ENCODE peak calls at places on chromosomes 6 and 20, in ten cellular contexts. B is nephron progenitor cell, R is tibial nerve, Q is endothelial cell, I is RWPE1, T is stomach, J is GM23338, O is cardiac fibroblast, H is HFFc6, L is GM12865. X is an unnamed sample.

GRCh38 chr6:71879016-71879415 is 7.3 kb upstream of the RIMS1 start:
- DNase-seq in B (no peak), R (no peak), Q (no peak), I (no peak), T (no peak), J (no peak), O (peak; percentile 4), H (peak; percentile 72), L (no peak), X (no peak)

GRCh38 chr6:170470673-170471072 is 82.4 kb downstream of the PSMB1 start:
- DNase-seq in B (no peak), R (no peak), Q (no peak), I (no peak), T (no peak), J (no peak), O (no peak), H (no peak), L (no peak), X (no peak)

GRCh38 chr6:117919775-117920492 is 12.9 kb downstream of the SLC35F1 start:
- DNase-seq in B (peak; percentile 73), R (no peak), Q (peak; percentile 26), I (no peak), T (peak; percentile 29), J (peak; percentile 87), O (no peak), H (no peak), L (no peak), X (peak; percentile 39)

GRCh38 chr6:28154357-28154756 is 12.7 kb downstream of the ZKSCAN8 start:
- DNase-seq in B (no peak), R (no peak), Q (no peak), I (no peak), T (no peak), J (no peak), O (no peak), H (no peak), L (no peak), X (no peak)

GRCh38 chr6:160337991-160338390 is 10.2 kb upstream of the SLC22A3 start:
- DNase-seq in B (no peak), R (no peak), Q (no peak), I (no peak), T (no peak), J (no peak), O (peak; percentile 39), H (no peak), L (no peak), X (no peak)

GRCh38 chr20:31605902-31606677 is 1.0 kb downstream of the ID1 start:
- DNase-seq in B (peak; percentile 45), R (no peak), Q (no peak), I (peak; percentile 56), T (peak; percentile 35), J (peak; percentile 65), O (peak; percentile 32), H (no peak), L (no peak), X (no peak)

GRCh38 chr20:39553120-39553519 is 591.0 kb downstream of the DHX35 start:
- DNase-seq in B (no peak), R (no peak), Q (no peak), I (no peak), T (no peak), J (no peak), O (no peak), H (no peak), L (no peak), X (no peak)

GRCh38 chr6:25692472-25692871 is 40.5 kb downstream of the SCGN start:
- DNase-seq in B (no peak), R (no peak), Q (no peak), I (no peak), T (no peak), J (no peak), O (no peak), H (no peak), L (no peak), X (no peak)

GRCh38 chr6:45084257-45084656 is 243.9 kb upstream of the RUNX2 start:
- DNase-seq in B (no peak), R (no peak), Q (no peak), I (no peak), T (no peak), J (no peak), O (peak; percentile 28), H (peak; percentile 68), L (no peak), X (no peak)

GRCh38 chr6:64034840-64035656 is 399.4 kb downstream of the PHF3 start:
- DNase-seq in B (no peak), R (no peak), Q (no peak), I (peak; percentile 76), T (no peak), J (no peak), O (no peak), H (no peak), L (no peak), X (no peak)

GRCh38 chr6:139588734-139589418 is 214.4 kb upstream of the CITED2 start:
- DNase-seq in B (no peak), R (no peak), Q (no peak), I (no peak), T (no peak), J (no peak), O (peak; percentile 66), H (peak; percentile 75), L (no peak), X (no peak)

GRCh38 chr20:9958693-9959092 is 76.1 kb upstream of the ANKEF1 start:
- DNase-seq in B (no peak), R (no peak), Q (no peak), I (no peak), T (no peak), J (no peak), O (no peak), H (no peak), L (no peak), X (no peak)

GRCh38 chr6:167077241-167077932 is 45.5 kb upstream of the CCR6 start:
- DNase-seq in B (no peak), R (no peak), Q (no peak), I (no peak), T (no peak), J (no peak), O (no peak), H (no peak), L (no peak), X (no peak)

GRCh38 chr20:5914859-5915258 is 35.5 kb downstream of the TRMT6 start:
- DNase-seq in B (no peak), R (no peak), Q (no peak), I (no peak), T (no peak), J (peak; percentile 23), O (no peak), H (no peak), L (no peak), X (no peak)

DNA sequence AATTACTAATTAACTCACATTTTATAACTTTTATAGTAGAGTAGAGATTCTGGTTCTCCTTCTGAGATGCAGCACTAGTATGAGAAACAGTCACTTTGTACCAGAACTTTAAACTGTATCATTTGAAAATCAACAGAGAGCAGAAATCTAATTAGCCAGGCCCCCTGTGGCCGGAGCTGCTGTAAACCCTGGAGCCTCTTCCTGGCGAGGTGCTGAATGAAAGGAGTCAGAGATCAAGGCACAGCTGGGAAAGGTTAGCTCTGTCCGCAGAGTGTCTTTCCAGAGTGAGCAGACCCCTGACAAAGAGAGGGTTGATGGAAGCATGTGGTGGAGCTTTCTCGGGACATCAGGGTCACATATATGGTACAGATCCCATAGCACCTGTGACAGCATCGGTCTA is 703.8 kb downstream of the RFPL4B start:
- DNase-seq in B (peak; percentile 24), R (no peak), Q (peak; percentile 12), I (no peak), T (no peak), J (peak; percentile 60), O (no peak), H (no peak), L (no peak), X (no peak)
- TF ChIP-seq CTCF in B (no peak), R (no peak), Q (no peak), I (no peak), T (no peak), J (no peak), O (no peak), H (no peak), L (no peak), X (no peak)

GRCh38 chr20:25252686-25253421 is 5.0 kb downstream of the PYGB start:
- DNase-seq in B (no peak), R (no peak), Q (no peak), I (no peak), T (no peak), J (no peak), O (no peak), H (no peak), L (no peak), X (no peak)
- TF ChIP-seq CTCF in B (no peak), R (no peak), Q (no peak), I (no peak), T (no peak), J (no peak), O (no peak), H (no peak), L (no peak), X (no peak)

GRCh38 chr6:142543576-142543975 is 241.8 kb downstream of the ADGRG6 start:
- DNase-seq in B (no peak), R (no peak), Q (no peak), I (no peak), T (no peak), J (no peak), O (no peak), H (no peak), L (no peak), X (no peak)

GRCh38 chr6:142542704-142543233 is 241.0 kb downstream of the ADGRG6 start:
- DNase-seq in B (no peak), R (peak; percentile 40), Q (no peak), I (peak; percentile 34), T (peak; percentile 43), J (peak; percentile 8), O (peak; percentile 93), H (peak; percentile 81), L (no peak), X (no peak)

GRCh38 chr6:142534484-142534883 is 232.7 kb downstream of the ADGRG6 start:
- DNase-seq in B (no peak), R (no peak), Q (no peak), I (no peak), T (no peak), J (no peak), O (no peak), H (no peak), L (no peak), X (no peak)

GRCh38 chr6:142537612-142538478 is 236.0 kb downstream of the ADGRG6 start:
- DNase-seq in B (no peak), R (no peak), Q (no peak), I (no peak), T (no peak), J (peak; percentile 76), O (peak; percentile 65), H (peak; percentile 12), L (peak; percentile 35), X (peak; percentile 73)
- TF ChIP-seq CTCF in B (peak; percentile 16), R (no peak), Q (peak; percentile 27), I (no peak), T (no peak), J (peak; percentile 94), O (peak; percentile 68), H (peak; percentile 91), L (peak; percentile 36), X (peak; percentile 74)

GRCh38 chr6:84242265-84242664 is 14.8 kb upstream of the CEP162 start:
- DNase-seq in B (no peak), R (no peak), Q (no peak), I (no peak), T (no peak), J (no peak), O (no peak), H (no peak), L (no peak), X (no peak)

DNA sequence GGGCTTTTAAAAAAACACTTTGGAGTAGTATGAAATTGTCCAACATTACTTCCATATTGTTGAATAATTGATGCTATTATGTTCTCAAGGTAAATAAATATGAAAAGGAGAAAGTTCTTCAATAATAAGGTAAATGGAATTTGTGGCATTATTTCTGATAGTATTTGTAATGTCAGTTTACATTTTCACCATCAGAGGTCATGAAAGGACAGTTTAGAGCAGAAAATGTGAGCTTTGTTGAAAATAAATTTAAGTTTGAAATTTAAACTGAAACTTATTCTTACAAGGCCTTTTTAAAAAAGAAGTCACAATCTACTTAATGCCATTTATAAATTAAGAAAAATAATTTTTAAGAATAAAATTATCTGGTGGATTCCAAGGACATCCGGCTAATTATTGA is 15.8 kb upstream of the CEP162 start:
- DNase-seq in B (no peak), R (no peak), Q (no peak), I (no peak), T (no peak), J (no peak), O (no peak), H (no peak), L (no peak), X (no peak)
- TF ChIP-seq CTCF in B (no peak), R (no peak), Q (no peak), I (no peak), T (no peak), J (no peak), O (no peak), H (peak; percentile 59), L (no peak), X (peak; percentile 13)